ENCODE peak calls at places on chromosomes 5 and 9, in nine cellular contexts. H is gastrocnemius medialis; I is T-cell; D is activated CD8-positive, alpha-beta memory T cell treated with anti-CD3 and anti-CD28 coated beads, Interleukin-2, amount 10 ng/mL, durations not matched to agents 7 days and 5 days; F is memory B cell; A is effector memory CD8-positive, alpha-beta T cell; R is left cardiac atrium; B is HepG2; J is upper lobe of right lung. G is an unnamed sample.

GRCh38 chr5:157670662-157671591 is at the start of gene C5orf52:
- ATAC-seq in H (no peak), I (peak; percentile 38), D (peak; percentile 64), F (peak; percentile 51), A (peak; percentile 57), R (peak; percentile 41), B (no peak), J (peak; percentile 53), G (peak; percentile 61)

GRCh38 chr5:156469636-156470035 is 142.7 kb downstream of the SGCD start:
- ATAC-seq in H (no peak), I (no peak), D (no peak), F (no peak), A (no peak), R (no peak), B (no peak), J (no peak), G (no peak)

GRCh38 chr5:36720688-36721087 is 114.3 kb downstream of the SLC1A3 start:
- ATAC-seq in H (no peak), I (no peak), D (no peak), F (peak; percentile 16), A (no peak), R (no peak), B (no peak), J (no peak), G (no peak)

GRCh38 chr5:53463909-53464621 is 16.4 kb upstream of the FST start:
- ATAC-seq in H (no peak), I (no peak), D (no peak), F (no peak), A (no peak), R (no peak), B (peak; percentile 45), J (no peak), G (no peak)

GRCh38 chr5:90866333-90866732 is 307.7 kb downstream of the ADGRV1 start:
- ATAC-seq in H (peak; percentile 49), I (no peak), D (no peak), F (peak; percentile 48), A (peak; percentile 36), R (no peak), B (peak; percentile 74), J (peak; percentile 77), G (no peak)

GRCh38 chr5:11181940-11182339 is 420.9 kb upstream of the DAP start:
- ATAC-seq in H (no peak), I (no peak), D (no peak), F (no peak), A (no peak), R (no peak), B (no peak), J (peak; percentile 38), G (no peak)

GRCh38 chr9:75128535-75128934 is 40.2 kb downstream of the OSTF1 start:
- ATAC-seq in H (no peak), I (no peak), D (peak; percentile 86), F (no peak), A (peak; percentile 45), R (no peak), B (no peak), J (no peak), G (no peak)

GRCh38 chr5:88145603-88146467 is 122.8 kb downstream of the TMEM161B start:
- ATAC-seq in H (no peak), I (no peak), D (no peak), F (no peak), A (no peak), R (no peak), B (peak; percentile 9), J (peak; percentile 73), G (no peak)

GRCh38 chr5:12488161-12488560 is 583.9 kb upstream of the CTNND2 start:
- ATAC-seq in H (no peak), I (peak; percentile 23), D (no peak), F (no peak), A (no peak), R (no peak), B (no peak), J (no peak), G (no peak)

GRCh38 chr9:131234799-131235479 is 41.4 kb downstream of the FAM78A start:
- ATAC-seq in H (peak; percentile 47), I (no peak), D (no peak), F (no peak), A (no peak), R (peak; percentile 58), B (no peak), J (no peak), G (no peak)

GRCh38 chr9:70044450-70045307 is 1.0 kb downstream of the MAMDC2 start:
- ATAC-seq in H (peak; percentile 31), I (no peak), D (peak; percentile 39), F (peak; percentile 14), A (no peak), R (peak; percentile 45), B (peak; percentile 65), J (peak; percentile 57), G (peak; percentile 32)

GRCh38 chr5:17359451-17359965 is 138.5 kb upstream of the TAF11L2 start:
- ATAC-seq in H (no peak), I (no peak), D (no peak), F (no peak), A (no peak), R (no peak), B (no peak), J (peak; percentile 73), G (no peak)

GRCh38 chr9:134413890-134414731 is 87.9 kb downstream of the RXRA start:
- ATAC-seq in H (peak; percentile 43), I (no peak), D (no peak), F (no peak), A (no peak), R (peak; percentile 70), B (no peak), J (peak; percentile 58), G (peak; percentile 86)

GRCh38 chr5:34007116-34007674 is 655 bp downstream of the AMACR start:
- ATAC-seq in H (peak; percentile 11), I (no peak), D (no peak), F (no peak), A (no peak), R (no peak), B (peak; percentile 11), J (no peak), G (no peak)

GRCh38 chr5:127999909-128000308 is 83.7 kb upstream of the SLC12A2 start:
- ATAC-seq in H (no peak), I (no peak), D (no peak), F (no peak), A (no peak), R (no peak), B (no peak), J (no peak), G (no peak)

GRCh38 chr5:68331202-68332108 is 115.9 kb downstream of the PIK3R1 start:
- ATAC-seq in H (no peak), I (no peak), D (no peak), F (peak; percentile 70), A (peak; percentile 27), R (peak; percentile 39), B (no peak), J (peak; percentile 68), G (peak; percentile 55)

GRCh38 chr9:5042661-5043178 is 57.6 kb downstream of the JAK2 start:
- ATAC-seq in H (no peak), I (no peak), D (peak; percentile 73), F (peak; percentile 34), A (peak; percentile 41), R (peak; percentile 23), B (no peak), J (peak; percentile 28), G (no peak)

GRCh38 chr9:127968717-127969383 is 11.9 kb downstream of the EEIG1 start:
- ATAC-seq in H (no peak), I (no peak), D (no peak), F (no peak), A (no peak), R (no peak), B (no peak), J (no peak), G (peak; percentile 46)

GRCh38 chr5:177429248-177430045 is 3.0 kb downstream of the GRK6 start:
- ATAC-seq in H (no peak), I (peak; percentile 13), D (no peak), F (peak; percentile 7), A (peak; percentile 22), R (no peak), B (no peak), J (peak; percentile 57), G (no peak)

GRCh38 chr9:131868766-131869165 is 128.9 kb upstream of the RAPGEF1 start:
- ATAC-seq in H (no peak), I (no peak), D (no peak), F (no peak), A (no peak), R (peak; percentile 35), B (no peak), J (no peak), G (no peak)

GRCh38 chr9:93027750-93028149 is 30.8 kb upstream of the SUSD3 start:
- ATAC-seq in H (no peak), I (no peak), D (no peak), F (no peak), A (no peak), R (no peak), B (no peak), J (no peak), G (no peak)

GRCh38 chr5:34686762-34687268 is 30.7 kb downstream of the RAI14 start:
- ATAC-seq in H (no peak), I (no peak), D (no peak), F (no peak), A (no peak), R (peak; percentile 91), B (peak; percentile 87), J (peak; percentile 97), G (peak; percentile 81)

GRCh38 chr9:18207735-18208134 is 266.2 kb upstream of the ADAMTSL1 start:
- ATAC-seq in H (no peak), I (no peak), D (no peak), F (no peak), A (no peak), R (no peak), B (no peak), J (no peak), G (no peak)

GRCh38 chr5:42840279-42840678 is 28.6 kb upstream of the SELENOP start:
- ATAC-seq in H (peak; percentile 64), I (no peak), D (no peak), F (no peak), A (no peak), R (peak; percentile 66), B (peak; percentile 60), J (peak; percentile 94), G (peak; percentile 66)

GRCh38 chr9:77562021-77562748 is 85.9 kb downstream of the GNA14 start:
- ATAC-seq in H (no peak), I (no peak), D (no peak), F (no peak), A (no peak), R (no peak), B (no peak), J (no peak), G (no peak)

GRCh38 chr9:98227883-98228282 is 27.6 kb downstream of the TBC1D2 start:
- ATAC-seq in H (no peak), I (no peak), D (no peak), F (no peak), A (no peak), R (no peak), B (peak; percentile 66), J (no peak), G (no peak)

GRCh38 chr5:113329981-113330380 is 104.8 kb downstream of the TSSK1B start:
- ATAC-seq in H (no peak), I (no peak), D (no peak), F (no peak), A (no peak), R (no peak), B (no peak), J (no peak), G (no peak)

GRCh38 chr5:119951330-119951934 is 322.1 kb downstream of the FAM170A start:
- ATAC-seq in H (no peak), I (no peak), D (no peak), F (no peak), A (no peak), R (no peak), B (no peak), J (peak; percentile 79), G (no peak)

GRCh38 chr5:170755679-170756456 is 27.7 kb upstream of the GABRP start:
- ATAC-seq in H (no peak), I (no peak), D (no peak), F (no peak), A (no peak), R (peak; percentile 91), B (no peak), J (peak; percentile 96), G (no peak)

GRCh38 chr9:120484162-120484561 is 95.8 kb downstream of the CDK5RAP2 start:
- ATAC-seq in H (no peak), I (no peak), D (no peak), F (no peak), A (no peak), R (no peak), B (no peak), J (no peak), G (no peak)

GRCh38 chr5:178213003-178213449 is 8.7 kb downstream of the HNRNPAB start:
- ATAC-seq in H (peak; percentile 67), I (no peak), D (no peak), F (no peak), A (no peak), R (no peak), B (peak; percentile 11), J (no peak), G (no peak)